ENCODE peak calls at places on chromosomes 6 and 20, in seven cellular contexts. Z, O, D, K, L, N and G are unnamed samples.
A peak's percentile ranks its signal among the peaks of the same experiment; 100 is the strongest.

GRCh38 chr6:73382462-73383113 is 12.0 kb upstream of the DDX43 start:
- DNase-seq in O (no peak), N (no peak), L (no peak), K (no peak), D (no peak), Z (peak; percentile 24), G (no peak)

GRCh38 chr20:60630609-60631008 is 621.5 kb upstream of the CDH4 start:
- DNase-seq in L (no peak), O (no peak), D (no peak), N (no peak), Z (no peak), K (no peak), G (no peak)

GRCh38 chr20:1427457-1428054 is 34.7 kb upstream of the FKBP1A start:
- DNase-seq in K (no peak), N (peak; percentile 83), Z (peak; percentile 17), D (no peak), O (no peak), L (no peak), G (no peak)

GRCh38 chr6:2465336-2465735 is 219.9 kb upstream of the GMDS start:
- DNase-seq in D (no peak), L (no peak), O (no peak), N (no peak), Z (no peak), K (no peak), G (no peak)

GRCh38 chr20:59822291-59823029 is 111.0 kb downstream of the SYCP2 start:
- DNase-seq in K (no peak), N (no peak), L (no peak), D (no peak), Z (no peak), O (no peak), G (no peak)

GRCh38 chr6:158086706-158087518 is 81.2 kb downstream of the SERAC1 start:
- DNase-seq in Z (no peak), O (no peak), D (no peak), L (peak; percentile 63), N (no peak), K (no peak), G (no peak)

GRCh38 chr20:35600176-35600995 is 15.2 kb upstream of the SPAG4 start:
- DNase-seq in D (no peak), O (no peak), Z (no peak), L (no peak), N (peak; percentile 65), K (no peak), G (no peak)

GRCh38 chr6:130473886-130474285 is 108.1 kb downstream of the TMEM200A start:
- DNase-seq in N (no peak), L (no peak), Z (no peak), O (no peak), D (no peak), K (no peak), G (no peak)

GRCh38 chr20:23161968-23162696 is 76.0 kb upstream of the CD93 start:
- DNase-seq in L (peak; percentile 94), D (no peak), O (peak; percentile 89), Z (peak; percentile 22), N (no peak), K (peak; percentile 84), G (no peak)

GRCh38 chr6:170378502-170378901 is 71.9 kb downstream of the FAM120B start:
- DNase-seq in O (no peak), Z (no peak), L (no peak), N (no peak), D (no peak), K (no peak), G (no peak)

GRCh38 chr20:45781391-45781931 is 10.2 kb downstream of the WFDC3 start:
- DNase-seq in K (no peak), D (no peak), N (no peak), Z (no peak), O (no peak), L (no peak), G (no peak)

GRCh38 chr20:45782890-45783289 is 8.8 kb downstream of the WFDC3 start:
- DNase-seq in O (no peak), Z (peak; percentile 47), K (no peak), D (no peak), N (no peak), L (no peak), G (no peak)

GRCh38 chr20:45780159-45780558 is 11.5 kb downstream of the WFDC3 start:
- DNase-seq in N (no peak), K (no peak), D (no peak), L (no peak), Z (no peak), O (no peak), G (no peak)

GRCh38 chr20:45776931-45777330 is 14.8 kb downstream of the WFDC3 start:
- DNase-seq in Z (no peak), O (no peak), D (no peak), N (no peak), K (no peak), L (no peak), G (no peak)

DNA sequence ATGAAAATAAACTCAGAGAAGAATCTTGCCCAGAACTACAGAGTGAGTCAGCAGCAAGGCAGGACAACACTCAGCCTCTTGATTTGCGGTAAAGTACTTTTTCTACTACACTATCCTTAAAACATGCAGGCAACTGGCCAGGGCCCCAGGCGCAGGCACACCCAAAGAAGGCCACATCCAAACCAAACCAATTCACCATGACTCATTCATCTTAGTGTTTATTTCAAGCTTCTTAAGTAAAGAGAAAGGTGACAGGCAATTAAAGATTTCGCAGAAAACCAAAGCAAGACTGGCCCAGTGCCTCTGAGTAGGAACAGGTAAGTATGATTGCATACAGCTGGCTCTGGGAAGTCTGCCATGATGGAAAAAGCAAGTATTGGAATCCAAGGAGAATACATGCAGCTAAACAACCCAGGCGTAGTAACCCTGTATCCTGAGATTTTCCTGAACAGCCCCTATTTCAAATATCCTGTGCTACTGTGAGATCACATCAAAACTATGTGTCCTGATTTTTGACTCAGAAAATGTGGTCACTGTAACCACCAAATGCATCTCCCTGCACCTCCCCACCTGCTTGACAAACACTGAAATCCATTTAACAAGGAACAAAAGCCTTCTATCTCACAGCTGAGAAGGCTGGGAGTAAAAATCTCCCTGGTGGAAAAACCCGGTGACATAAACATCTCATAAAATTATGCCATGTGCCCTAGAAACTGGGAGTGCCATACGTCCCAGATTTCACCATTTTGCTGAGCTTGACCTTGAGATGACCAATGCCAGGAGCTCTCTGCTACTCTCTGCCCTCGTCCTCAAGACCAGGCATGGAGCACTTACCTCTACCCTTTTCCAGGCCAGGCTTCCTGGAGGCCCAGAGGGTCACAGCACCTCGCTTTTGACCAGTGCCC is 12.4 kb downstream of the WFDC3 start:
- DNase-seq in Z (peak; percentile 96), D (no peak), L (peak; percentile 89), N (no peak), K (no peak), O (peak; percentile 85), G (no peak)
- H3K4me1 ChIP-seq in Z (peaks cover 74% of the 10 kb centered on the region), D (peaks cover under 1% of the 10 kb centered on the region), L (peaks cover 47% of the 10 kb centered on the region), N (no peaks in the 10 kb centered on the region), K (peaks cover under 1% of the 10 kb centered on the region), O (peaks cover 35% of the 10 kb centered on the region), G (no peaks in the 10 kb centered on the region)

GRCh38 chr6:142841915-142842314 is 103.1 kb downstream of the HIVEP2 start:
- DNase-seq in K (no peak), L (no peak), N (peak; percentile 52), Z (no peak), O (no peak), D (no peak), G (no peak)

GRCh38 chr6:142842423-142843261 is 102.3 kb downstream of the HIVEP2 start:
- DNase-seq in N (no peak), L (no peak), K (no peak), O (no peak), D (no peak), Z (peak; percentile 30), G (no peak)

GRCh38 chr6:142839686-142840040 is 105.3 kb downstream of the HIVEP2 start:
- DNase-seq in Z (no peak), L (no peak), D (no peak), K (no peak), N (no peak), O (no peak), G (no peak)

GRCh38 chr6:142835787-142836186 is 109.2 kb downstream of the HIVEP2 start:
- DNase-seq in N (no peak), L (no peak), D (no peak), O (no peak), Z (no peak), K (no peak), G (no peak)

GRCh38 chr6:142838821-142839685 is 105.9 kb downstream of the HIVEP2 start:
- DNase-seq in K (no peak), N (no peak), Z (no peak), L (no peak), O (no peak), D (no peak), G (no peak)
- H3K4me3 ChIP-seq in K (no peak overlapping the region), N (no peak overlapping the region), Z (peak overlapping the region; percentile 36), L (no peak overlapping the region), O (no peak overlapping the region), D (no peak overlapping the region), G (no peak overlapping the region)

GRCh38 chr6:150625927-150626326 is 26.2 kb downstream of the PLEKHG1 start:
- DNase-seq in D (no peak), L (no peak), N (no peak), O (no peak), K (no peak), Z (no peak), G (no peak)
- H3K4me1 ChIP-seq in D (peaks cover 79% of the 10 kb centered on the region), L (peaks cover 33% of the 10 kb centered on the region), N (no peaks in the 10 kb centered on the region), O (peaks cover 4% of the 10 kb centered on the region), K (peaks cover 96% of the 10 kb centered on the region), Z (no peaks in the 10 kb centered on the region), G (peaks cover 36% of the 10 kb centered on the region)

GRCh38 chr20:19726126-19726525 is 31.9 kb upstream of the RIN2 start:
- DNase-seq in L (no peak), O (no peak), N (no peak), Z (no peak), K (peak; percentile 59), D (no peak), G (no peak)
- H3K4me3 ChIP-seq in L (no peak overlapping the region), O (no peak overlapping the region), N (no peak overlapping the region), Z (no peak overlapping the region), K (peak overlapping the region; percentile 8), D (no peak overlapping the region), G (no peak overlapping the region)

GRCh38 chr20:57656821-57657536 is 36.8 kb upstream of the ZBP1 start:
- DNase-seq in D (no peak), O (no peak), N (no peak), L (peak; percentile 35), K (no peak), Z (no peak), G (peak; percentile 34)
- H3K4me1 ChIP-seq in D (peaks cover 14% of the 10 kb centered on the region), O (peaks cover 3% of the 10 kb centered on the region), N (no peaks in the 10 kb centered on the region), L (peaks cover 8% of the 10 kb centered on the region), K (peaks cover 34% of the 10 kb centered on the region), Z (no peaks in the 10 kb centered on the region), G (no peaks in the 10 kb centered on the region)